ENCODE peak calls at places on chromosomes 11 and 22, in four cellular contexts. R is lower leg skin, C is cerebellum, S is endothelial cell. U is an unnamed sample.

GRCh38 chr11:57514538-57515331 is 767 bp downstream of the SLC43A1 start:
- DNase-seq in R (no peak), C (no peak), S (peak; percentile 21), U (peak; percentile 59)

GRCh38 chr11:66045177-66045639 is 3.8 kb downstream of the GAL3ST3 start:
- DNase-seq in R (peak; percentile 42), C (peak; percentile 74), S (peak; percentile 88), U (peak; percentile 91)

GRCh38 chr11:113338730-113339129 is 24.3 kb downstream of the TTC12 start:
- DNase-seq in R (no peak), C (no peak), S (peak; percentile 31), U (peak; percentile 45)

GRCh38 chr11:120121336-120121735 is 16.6 kb downstream of the TRIM29 start:
- DNase-seq in R (no peak), C (no peak), S (no peak), U (no peak)

GRCh38 chr22:38292694-38293093 is 19.9 kb upstream of the TMEM184B start:
- DNase-seq in R (no peak), C (no peak), S (no peak), U (no peak)

GRCh38 chr11:1488575-1489180 is 2.1 kb upstream of the MOB2 start:
- DNase-seq in R (no peak), C (no peak), S (no peak), U (no peak)

GRCh38 chr11:86141645-86142569 is 73.0 kb upstream of the PICALM start:
- DNase-seq in R (no peak), C (no peak), S (no peak), U (no peak)

GRCh38 chr11:70419307-70420007 is 21.1 kb downstream of the CTTN start:
- DNase-seq in R (no peak), C (no peak), S (no peak), U (no peak)

GRCh38 chr22:42179616-42180015 is 49.0 kb upstream of the CYP2D6 start:
- DNase-seq in R (no peak), C (peak; percentile 80), S (no peak), U (no peak)

GRCh38 chr11:80529722-80530121 is 1088.9 kb upstream of the TENM4 start:
- DNase-seq in R (no peak), C (no peak), S (no peak), U (no peak)

GRCh38 chr11:45045692-45046471 is 95.2 kb upstream of the TP53I11 start:
- DNase-seq in R (peak; percentile 82), C (no peak), S (peak; percentile 30), U (no peak)

GRCh38 chr11:66987158-66987620 is 12.1 kb downstream of the C11orf86 start:
- DNase-seq in R (no peak), C (no peak), S (no peak), U (peak; percentile 78)

GRCh38 chr11:75717608-75718403 is at the start of gene MOGAT2:
- DNase-seq in R (no peak), C (no peak), S (no peak), U (no peak)

GRCh38 chr22:37972527-37972926 is 11.8 kb downstream of the SOX10 start:
- DNase-seq in R (no peak), C (no peak), S (no peak), U (no peak)

GRCh38 chr22:49349841-49350381 is 477.8 kb downstream of the BRD1 start:
- DNase-seq in R (no peak), C (no peak), S (no peak), U (peak; percentile 15)

GRCh38 chr22:48250286-48250895 is 1487.9 kb downstream of the TBC1D22A start:
- DNase-seq in R (no peak), C (no peak), S (no peak), U (no peak)

GRCh38 chr11:129283141-129283540 is 91.0 kb upstream of the ARHGAP32 start:
- DNase-seq in R (no peak), C (no peak), S (no peak), U (peak; percentile 69)

GRCh38 chr22:35915477-35916013 is 113.1 kb downstream of the RBFOX2 start:
- DNase-seq in R (no peak), C (no peak), S (no peak), U (no peak)

GRCh38 chr11:131758726-131759125 is 388.3 kb downstream of the NTM start:
- DNase-seq in R (no peak), C (no peak), S (no peak), U (no peak)

GRCh38 chr11:110951041-110951440 is 238.8 kb upstream of the ARHGAP20 start:
- DNase-seq in R (no peak), C (no peak), S (no peak), U (no peak)

GRCh38 chr11:68374531-68374930 is 62.1 kb downstream of the LRP5 start:
- DNase-seq in R (no peak), C (no peak), S (no peak), U (no peak)